ENCODE peak calls at places on chromosomes 2 and 18, in five cellular contexts. F is type B pancreatic cell, Y is NCI-H1105, O is fibroblast of pulmonary artery, T is fibroblast of lung. A is an unnamed sample.

GRCh38 chr2:75041226-75041625 is 82.8 kb downstream of the POLE4 start:
- DNase-seq in T (no peak), O (no peak), F (no peak), Y (no peak), A (no peak)

GRCh38 chr2:172021955-172022354 is 22.2 kb downstream of the METAP1D start:
- DNase-seq in F (no peak), T (peak), O (peak), Y (no peak), A (no peak)

GRCh38 chr2:216618785-216619184 is 14.4 kb upstream of the IGFBP2 start:
- DNase-seq in O (no peak), F (no peak), T (no peak), Y (no peak), A (peak)

GRCh38 chr2:231344851-231345250 is 50.7 kb upstream of the B3GNT7 start:
- DNase-seq in F (no peak), Y (no peak), T (no peak), O (no peak), A (no peak)

GRCh38 chr2:70248145-70248809 is at the start of gene TIA1:
- DNase-seq in T (peak), F (peak), Y (peak), O (peak), A (peak)

GRCh38 chr2:52976132-52976949 is 791.3 kb upstream of the CHAC2 start:
- DNase-seq in O (peak), F (no peak), Y (no peak), T (peak), A (peak)

GRCh38 chr2:178395295-178395694 is 55.7 kb downstream of the PRKRA start:
- DNase-seq in T (no peak), O (no peak), F (no peak), Y (no peak), A (no peak)

GRCh38 chr2:74959106-74959751 is 786 bp downstream of the POLE4 start:
- DNase-seq in T (no peak), O (no peak), Y (peak), F (no peak), A (no peak)

GRCh38 chr2:100391735-100392515 is 25.5 kb downstream of the CHST10 start:
- DNase-seq in Y (no peak), T (no peak), O (no peak), F (no peak), A (no peak)

GRCh38 chr2:209986405-209986804 is 16.0 kb upstream of the RPE start:
- DNase-seq in T (peak), F (no peak), O (no peak), Y (no peak), A (no peak)

GRCh38 chr18:51076503-51076902 is 46.5 kb downstream of the SMAD4 start:
- DNase-seq in F (no peak), T (peak), Y (no peak), O (no peak), A (no peak)

GRCh38 chr2:53130441-53130943 is 637.1 kb upstream of the CHAC2 start:
- DNase-seq in T (peak), O (peak), Y (no peak), F (no peak), A (no peak)

GRCh38 chr2:9380702-9381628 is 42.4 kb downstream of the ITGB1BP1 start:
- DNase-seq in T (peak), O (peak), F (no peak), Y (no peak), A (peak)

GRCh38 chr18:12748671-12749070 is 45.8 kb downstream of the PSMG2 start:
- DNase-seq in T (no peak), Y (no peak), O (peak), F (no peak), A (no peak)

GRCh38 chr2:106638043-106638442 is 150.9 kb downstream of the CD8B2 start:
- DNase-seq in O (peak), F (no peak), T (peak), Y (peak), A (no peak)

GRCh38 chr2:227703280-227703732 is 14.5 kb downstream of the SLC19A3 start:
- DNase-seq in T (peak), O (peak), Y (no peak), F (no peak), A (no peak)

GRCh38 chr2:54577035-54577434 is 120.9 kb downstream of the SPTBN1 start:
- DNase-seq in F (no peak), Y (peak), T (no peak), O (no peak), A (peak)

GRCh38 chr2:17976871-17977746 is 98.6 kb downstream of the KCNS3 start:
- DNase-seq in T (peak), O (peak), Y (no peak), F (no peak), A (no peak)

GRCh38 chr18:74540689-74541421 is 6.6 kb downstream of the CNDP1 start:
- DNase-seq in Y (no peak), O (no peak), T (no peak), F (no peak), A (no peak)

GRCh38 chr2:54557601-54558187 is 101.6 kb downstream of the SPTBN1 start:
- DNase-seq in O (peak), T (peak), Y (peak), F (peak), A (peak)

GRCh38 chr2:220753486-220753885 is 818.6 kb downstream of the EPHA4 start:
- DNase-seq in O (no peak), T (peak), F (no peak), Y (no peak), A (no peak)

GRCh38 chr18:74064510-74064909 is 83.1 kb downstream of the FBXO15 start:
- DNase-seq in T (no peak), F (no peak), O (no peak), Y (no peak), A (no peak)

GRCh38 chr2:126952216-126952615 is 53.5 kb downstream of the TEX51 start:
- DNase-seq in Y (no peak), F (no peak), T (no peak), O (peak), A (no peak)

GRCh38 chr2:177391822-177392372 is 676 bp upstream of the AGPS start:
- DNase-seq in Y (no peak), O (no peak), F (no peak), T (no peak), A (no peak)

GRCh38 chr18:9615280-9615797 is 980 bp upstream of the PPP4R1 start:
- DNase-seq in T (no peak), Y (no peak), O (no peak), F (no peak), A (no peak)

GRCh38 chr2:88857951-88858406 is 166.5 kb downstream of the RPIA start:
- DNase-seq in O (peak), F (no peak), T (peak), Y (no peak), A (no peak)

GRCh38 chr2:196677404-196677803 is 37.9 kb downstream of the CCDC150 start:
- DNase-seq in Y (no peak), T (peak), O (peak), F (no peak), A (peak)

GRCh38 chr18:63619661-63620060 is 24.4 kb downstream of the SERPINB4 start:
- DNase-seq in F (no peak), Y (peak), T (no peak), O (no peak), A (no peak)

GRCh38 chr2:238027591-238028415 is 33.0 kb upstream of the SCLY start:
- DNase-seq in F (peak), T (no peak), O (no peak), Y (no peak), A (no peak)

GRCh38 chr2:38462121-38462634 is 85.1 kb upstream of the ATL2 start:
- DNase-seq in Y (no peak), T (peak), O (peak), F (no peak), A (no peak)

GRCh38 chr2:216064684-216065083 is 16.9 kb downstream of the PECR start:
- DNase-seq in O (no peak), F (no peak), T (no peak), Y (no peak), A (no peak)

GRCh38 chr2:199309411-199309810 is 148.3 kb downstream of the SATB2 start:
- DNase-seq in O (no peak), Y (peak), T (no peak), F (no peak), A (no peak)

GRCh38 chr2:20596193-20596972 is 54.5 kb downstream of the HS1BP3 start:
- DNase-seq in T (no peak), F (no peak), O (no peak), Y (no peak), A (no peak)

A was measured in BE2C.